ENCODE peak calls at places on chromosome 13, in six cellular contexts. Q is activated gamma-delta T cell treated with Interleukin-2 at 50 U/mL for 16 hours; O is activated naive CD8-positive, alpha-beta T cell treated with anti-CD3 and anti-CD28 coated beads, Interleukin-2, amount 50 U/mL, for 24 hours; Z is A673; P is CD8-positive, alpha-beta T cell; N is nephron progenitor cell. G is an unnamed sample.

GRCh38 chr13:101474419-101474957 is 22.0 kb downstream of the ITGBL1 start:
- DNase-seq in Q (no peak), O (no peak), Z (peak), P (no peak), N (peak), G (peak)

GRCh38 chr13:73549717-73550116 is 490.9 kb downstream of the KLF5 start:
- DNase-seq in Q (no peak), O (no peak), Z (no peak), P (no peak), N (no peak), G (no peak)

GRCh38 chr13:51804295-51805172 is 571 bp upstream of the DHRS12 start:
- DNase-seq in Q (peak), O (peak), Z (no peak), P (no peak), N (no peak), G (no peak)

GRCh38 chr13:101730420-101731000 is 278.0 kb downstream of the ITGBL1 start:
- DNase-seq in Q (no peak), O (no peak), Z (no peak), P (no peak), N (no peak), G (no peak)

GRCh38 chr13:69600811-69601210 is 506.8 kb upstream of the ATXN8OS start:
- DNase-seq in Q (no peak), O (no peak), Z (no peak), P (no peak), N (no peak), G (no peak)

GRCh38 chr13:41352935-41353801 is 42.1 kb downstream of the NAA16 start:
- DNase-seq in Q (peak), O (peak), Z (peak), P (peak), N (peak), G (peak)

GRCh38 chr13:77696006-77696862 is 1.3 kb upstream of the SLAIN1 start:
- DNase-seq in Q (no peak), O (no peak), Z (peak), P (no peak), N (no peak), G (no peak)

GRCh38 chr13:46179576-46180368 is 2.2 kb downstream of the LCP1 start:
- DNase-seq in Q (peak), O (peak), Z (no peak), P (peak), N (no peak), G (no peak)

GRCh38 chr13:114148521-114148855 is 16.1 kb upstream of the RASA3 start:
- DNase-seq in Q (peak), O (peak), Z (no peak), P (peak), N (no peak), G (no peak)

GRCh38 chr13:63209330-63210017 is 1793.8 kb upstream of the PCDH20 start:
- DNase-seq in Q (no peak), O (no peak), Z (no peak), P (no peak), N (no peak), G (no peak)

GRCh38 chr13:41955605-41956004 is 5.3 kb downstream of the VWA8 start:
- DNase-seq in Q (no peak), O (no peak), Z (no peak), P (no peak), N (no peak), G (no peak)

GRCh38 chr13:28494861-28495585 is at the start of gene FLT1:
- DNase-seq in Q (no peak), O (peak), Z (peak), P (no peak), N (peak), G (peak)

GRCh38 chr13:77946522-77946921 is 27.9 kb upstream of the EDNRB start:
- DNase-seq in Q (no peak), O (no peak), Z (no peak), P (no peak), N (no peak), G (no peak)

GRCh38 chr13:70178346-70178745 is 70.1 kb upstream of the KLHL1 start:
- DNase-seq in Q (no peak), O (no peak), Z (no peak), P (no peak), N (no peak), G (no peak)

GRCh38 chr13:97914537-97914936 is 38.9 kb upstream of the IPO5 start:
- DNase-seq in Q (no peak), O (no peak), Z (no peak), P (no peak), N (no peak), G (no peak)

GRCh38 chr13:75079226-75079625 is 402.7 kb downstream of the TBC1D4 start:
- DNase-seq in Q (no peak), O (no peak), Z (no peak), P (no peak), N (no peak), G (no peak)

G was measured in neural crest cell.